ENCODE peak calls at places on chromosomes 4 and X, in five cellular contexts. Y, P, X, E and W are unnamed samples.

GRCh38 chr4:21470531-21470930 is 478.0 kb downstream of the KCNIP4 start:
- DNase-seq in Y (peak), P (no peak), X (no peak), E (no peak), W (peak)

GRCh38 chr4:38583102-38583501 is 80.9 kb upstream of the KLF3 start:
- DNase-seq in Y (no peak), P (peak), X (no peak), E (no peak), W (no peak)

GRCh38 chr4:85964298-85964697 is 395.6 kb downstream of the MAPK10 start:
- DNase-seq in Y (no peak), P (no peak), X (no peak), E (no peak), W (no peak)

GRCh38 chr4:16264798-16265197 is 38.5 kb upstream of the TAPT1 start:
- DNase-seq in Y (peak), P (no peak), X (peak), E (peak), W (peak)

GRCh38 chrX:30910124-30910860 is 21.2 kb upstream of the TAB3 start:
- DNase-seq in Y (no peak), P (no peak), X (no peak), E (peak), W (peak)

GRCh38 chr4:2931765-2932560 is 31.2 kb downstream of the NOP14 start:
- DNase-seq in Y (no peak), P (peak), X (peak), E (no peak), W (no peak)

GRCh38 chr4:86451560-86452322 is 91.9 kb upstream of the MAPK10 start:
- DNase-seq in Y (peak), P (no peak), X (no peak), E (peak), W (peak)

GRCh38 chr4:102416765-102417164 is 71.5 kb upstream of the SLC39A8 start:
- DNase-seq in Y (no peak), P (no peak), X (no peak), E (no peak), W (no peak)

GRCh38 chr4:185343726-185344581 is 51.8 kb downstream of the LRP2BP start:
- DNase-seq in Y (no peak), P (no peak), X (no peak), E (no peak), W (no peak)

GRCh38 chr4:926538-926937 is 5.6 kb downstream of the GAK start:
- DNase-seq in Y (no peak), P (no peak), X (no peak), E (peak), W (peak)

GRCh38 chr4:156344397-156344796 is 390.7 kb upstream of the CTSO start:
- DNase-seq in Y (no peak), P (no peak), X (no peak), E (no peak), W (no peak)

GRCh38 chr4:78190078-78190477 is 133.0 kb downstream of the FRAS1 start:
- DNase-seq in Y (no peak), P (no peak), X (no peak), E (no peak), W (no peak)

GRCh38 chr4:126209117-126209516 is 894.4 kb downstream of the FAT4 start:
- DNase-seq in Y (no peak), P (no peak), X (no peak), E (no peak), W (peak)

GRCh38 chrX:128106630-128107029 is 54.4 kb upstream of the ACTRT1 start:
- DNase-seq in Y (peak), P (no peak), X (no peak), E (peak), W (no peak)

GRCh38 chr4:110630621-110631402 is 7.9 kb upstream of the PITX2 start:
- DNase-seq in Y (no peak), P (no peak), X (no peak), E (peak), W (no peak)

GRCh38 chr4:42492977-42493376 is 95.7 kb downstream of the SHISA3 start:
- DNase-seq in Y (no peak), P (no peak), X (no peak), E (no peak), W (no peak)

GRCh38 chr4:141020801-141021261 is 112.4 kb downstream of the RNF150 start:
- DNase-seq in Y (no peak), P (no peak), X (no peak), E (no peak), W (peak)

GRCh38 chr4:8347660-8348059 is 78.1 kb downstream of the HTRA3 start:
- DNase-seq in Y (no peak), P (no peak), X (no peak), E (no peak), W (no peak)

GRCh38 chrX:120029354-120029753 is 48.1 kb downstream of the RHOXF2B start:
- DNase-seq in Y (no peak), P (no peak), X (no peak), E (peak), W (no peak)

GRCh38 chrX:11741574-11741973 is 16.5 kb upstream of the MSL3 start:
- DNase-seq in Y (no peak), P (no peak), X (no peak), E (peak), W (no peak)

GRCh38 chr4:88672987-88673386 is 24.6 kb downstream of the NAP1L5 start:
- DNase-seq in Y (peak), P (no peak), X (peak), E (peak), W (peak)

GRCh38 chr4:83125738-83126141 is 11.2 kb upstream of the PLAC8 start:
- DNase-seq in Y (no peak), P (no peak), X (no peak), E (no peak), W (no peak)

GRCh38 chrX:9611436-9612145 is 146.7 kb downstream of the TBL1X start:
- DNase-seq in Y (peak), P (no peak), X (no peak), E (no peak), W (peak)

GRCh38 chr4:110514889-110515479 is 39.0 kb downstream of the ENPEP start:
- DNase-seq in Y (peak), P (no peak), X (peak), E (peak), W (peak)

GRCh38 chr4:8830611-8831200 is 40.9 kb downstream of the HMX1 start:
- DNase-seq in Y (no peak), P (no peak), X (no peak), E (no peak), W (no peak)

GRCh38 chr4:16582526-16582925 is 315.9 kb downstream of the LDB2 start:
- DNase-seq in Y (no peak), P (no peak), X (no peak), E (peak), W (no peak)

GRCh38 chr4:139454111-139454600 is at the start of gene RAB33B:
- DNase-seq in Y (no peak), P (no peak), X (no peak), E (no peak), W (no peak)

GRCh38 chrX:2592279-2592678 is 91.5 kb upstream of the DHRSX start:
- DNase-seq in Y (no peak), P (no peak), X (no peak), E (peak), W (no peak)

GRCh38 chr4:177583000-177583399 is 140.8 kb upstream of the AGA start:
- DNase-seq in Y (no peak), P (no peak), X (no peak), E (no peak), W (no peak)

GRCh38 chrX:119194631-119195030 is 41.5 kb upstream of the PGRMC1 start:
- DNase-seq in Y (no peak), P (no peak), X (no peak), E (peak), W (no peak)

GRCh38 chr4:138192113-138192512 is 50.0 kb downstream of the SLC7A11 start:
- DNase-seq in Y (no peak), P (no peak), X (no peak), E (peak), W (no peak)

GRCh38 chr4:137226221-137226620 is 306.1 kb downstream of the PCDH18 start:
- DNase-seq in Y (no peak), P (no peak), X (no peak), E (no peak), W (peak)

GRCh38 chr4:161457311-161457710 is 706.5 kb downstream of the FSTL5 start:
- DNase-seq in Y (no peak), P (no peak), X (no peak), E (no peak), W (no peak)

GRCh38 chr4:121784975-121785374 is 16.1 kb upstream of the EXOSC9 start:
- DNase-seq in Y (no peak), P (no peak), X (no peak), E (no peak), W (peak)

GRCh38 chrX:8191022-8191421 is 20.0 kb upstream of the VCX2 start:
- DNase-seq in Y (no peak), P (no peak), X (no peak), E (peak), W (no peak)

GRCh38 chr4:26726655-26727387 is 133.8 kb upstream of the STIM2 start:
- DNase-seq in Y (no peak), P (no peak), X (no peak), E (no peak), W (no peak)

GRCh38 chr4:152644130-152644529 is 35.7 kb downstream of the TMEM154 start:
- DNase-seq in Y (no peak), P (no peak), X (no peak), E (no peak), W (no peak)

GRCh38 chrX:72348247-72348979 is 42.7 kb upstream of the CITED1 start:
- DNase-seq in Y (no peak), P (no peak), X (no peak), E (no peak), W (no peak)